ENCODE peak calls at places on chromosomes 3 and 15, in seven cellular contexts. G is activated T-helper 9 cell treated with anti-CD3 and anti-CD28 coated beads, Interleukin-2, amount 50 U/mL, for 16 hours; K is EH; P is foreskin fibroblast; U is putamen; O is activated CD4-positive, alpha-beta T cell treated with anti-CD3 and anti-CD28 coated beads, Interleukin-2, amount 50 U/mL, for 4 hours; M is H7. X is an unnamed sample.
A peak's percentile ranks its signal among the peaks of the same experiment; 100 is the strongest.

GRCh38 chr3:11774296-11774877 is 72.3 kb downstream of the TAMM41 start:
- DNase-seq in P (peak; percentile 49), M (peak; percentile 85), G (no peak), K (peak; percentile 55), O (no peak), U (no peak), X (peak; percentile 78)

GRCh38 chr3:64234571-64234970 is 9.3 kb upstream of the PRICKLE2 start:
- DNase-seq in P (no peak), G (no peak), M (no peak), U (no peak), O (no peak), K (no peak), X (no peak)

GRCh38 chr3:179504371-179504770 is 53.1 kb upstream of the GNB4 start:
- DNase-seq in P (no peak), O (no peak), K (no peak), U (no peak), M (no peak), G (no peak), X (no peak)

GRCh38 chr15:51077565-51078153 is 17.0 kb downstream of the TNFAIP8L3 start:
- DNase-seq in K (peak; percentile 73), P (peak; percentile 24), M (peak; percentile 92), G (peak; percentile 7), U (peak; percentile 27), O (peak; percentile 9), X (peak; percentile 78)

GRCh38 chr3:138271189-138271794 is 58.4 kb downstream of the NME9 start:
- DNase-seq in G (no peak), M (no peak), U (no peak), P (no peak), O (no peak), K (no peak), X (no peak)

GRCh38 chr3:64445318-64446300 is 220.3 kb upstream of the PRICKLE2 start:
- DNase-seq in P (no peak), K (peak; percentile 42), G (no peak), U (no peak), O (no peak), M (peak; percentile 94), X (peak; percentile 22)

GRCh38 chr3:45915518-45916231 is 27.6 kb upstream of the CXCR6 start:
- DNase-seq in M (peak; percentile 44), K (peak; percentile 92), G (peak; percentile 70), O (peak; percentile 82), U (no peak), P (peak; percentile 85), X (peak; percentile 92)

GRCh38 chr3:42705962-42706585 is 3.5 kb upstream of the HHATL start:
- DNase-seq in U (no peak), K (no peak), M (peak; percentile 28), G (no peak), P (no peak), O (no peak), X (no peak)

GRCh38 chr3:144643778-144644191 is 672.2 kb downstream of the DIPK2A start:
- DNase-seq in O (no peak), M (no peak), G (no peak), P (peak; percentile 70), U (peak; percentile 44), K (peak; percentile 32), X (peak; percentile 35)

GRCh38 chr3:14453841-14454630 is 51.6 kb downstream of the SLC6A6 start:
- DNase-seq in M (no peak), K (no peak), P (no peak), U (no peak), O (no peak), G (no peak), X (no peak)

GRCh38 chr15:99706557-99707303 is 26.5 kb downstream of the LYSMD4 start:
- DNase-seq in O (peak; percentile 25), G (no peak), M (no peak), K (peak; percentile 20), U (no peak), P (no peak), X (no peak)

GRCh38 chr3:128561504-128561903 is 68.5 kb upstream of the GATA2 start:
- DNase-seq in P (no peak), K (no peak), M (no peak), U (no peak), O (no peak), G (no peak), X (no peak)

GRCh38 chr3:14989943-14990753 is 42.8 kb downstream of the NR2C2 start:
- DNase-seq in K (peak; percentile 13), U (peak; percentile 5), M (peak; percentile 43), O (no peak), G (no peak), P (no peak), X (no peak)

GRCh38 chr15:31226011-31226410 is 100.6 kb upstream of the KLF13 start:
- DNase-seq in G (no peak), M (no peak), K (no peak), U (no peak), O (no peak), P (no peak), X (no peak)

GRCh38 chr15:28989239-28989830 is 103.6 kb downstream of the APBA2 start:
- DNase-seq in U (peak; percentile 87), P (no peak), O (no peak), M (peak; percentile 69), G (no peak), K (peak; percentile 23), X (no peak)

GRCh38 chr3:146243559-146243958 is 7.3 kb downstream of the PLSCR4 start:
- DNase-seq in U (no peak), K (no peak), M (no peak), P (no peak), O (no peak), G (no peak), X (no peak)

GRCh38 chr3:81923038-81923437 is 161.6 kb upstream of the GBE1 start:
- DNase-seq in M (no peak), K (no peak), G (no peak), O (no peak), U (no peak), P (no peak), X (no peak)

GRCh38 chr3:132421832-132422231 is 4.5 kb downstream of the DNAJC13 start:
- DNase-seq in O (no peak), K (peak; percentile 84), U (no peak), M (no peak), P (peak; percentile 28), G (no peak), X (peak; percentile 32)

GRCh38 chr3:149610351-149611105 is 47.3 kb downstream of the WWTR1 start:
- DNase-seq in K (no peak), G (no peak), P (no peak), O (no peak), M (no peak), U (peak; percentile 65), X (no peak)

GRCh38 chr3:188624384-188624783 is 470.4 kb downstream of the LPP start:
- DNase-seq in P (peak; percentile 41), U (peak; percentile 23), O (no peak), M (no peak), K (peak; percentile 87), G (no peak), X (no peak)

GRCh38 chr15:43196760-43197548 is 11.8 kb downstream of the CCNDBP1 start:
- DNase-seq in U (no peak), G (no peak), O (no peak), M (no peak), P (no peak), K (no peak), X (no peak)

GRCh38 chr15:43516185-43516584 is 1.2 kb upstream of the MAP1A start:
- DNase-seq in U (no peak), M (no peak), O (no peak), K (peak; percentile 79), P (peak; percentile 81), G (no peak), X (peak; percentile 69)

GRCh38 chr3:192284443-192285072 is 442.8 kb downstream of the FGF12 start:
- DNase-seq in M (no peak), O (no peak), P (no peak), G (no peak), U (no peak), K (no peak), X (no peak)

GRCh38 chr3:187265461-187265955 is 26.0 kb downstream of the MASP1 start:
- DNase-seq in M (no peak), P (no peak), O (no peak), U (no peak), G (no peak), K (peak; percentile 65), X (no peak)

GRCh38 chr3:193040836-193041672 is 123.4 kb upstream of the MB21D2 start:
- DNase-seq in O (no peak), K (peak; percentile 51), P (peak; percentile 26), M (peak; percentile 56), U (peak; percentile 4), G (no peak), X (peak; percentile 44)

GRCh38 chr3:142244056-142244455 is 18.7 kb upstream of the GK5 start:
- DNase-seq in G (no peak), U (no peak), K (no peak), P (no peak), M (no peak), O (no peak), X (no peak)

GRCh38 chr3:62220616-62221015 is 152.7 kb downstream of the FEZF2 start:
- DNase-seq in G (no peak), O (no peak), P (no peak), M (no peak), U (no peak), K (no peak), X (no peak)

GRCh38 chr15:25691544-25692430 is 171.3 kb downstream of the ATP10A start:
- DNase-seq in G (no peak), P (no peak), M (no peak), O (no peak), K (peak; percentile 34), U (peak; percentile 47), X (peak; percentile 30)

GRCh38 chr3:46748160-46748559 is 30.5 kb upstream of the PRSS50 start:
- DNase-seq in K (peak; percentile 3), O (no peak), P (no peak), G (no peak), U (no peak), M (no peak), X (no peak)